ENCODE peak calls at places on chromosomes 2 and 18, in five cellular contexts. One of them, this sample, is unnamed.

GRCh38 chr2:226652388-226652787 is 147.2 kb downstream of the IRS1 start:
- DNase-seq in amygdala: no peak
- DNase-seq in stimulated activated CD8-positive, alpha-beta memory T cell treated with anti-CD3 and anti-CD28 coated beads, Interleukin-7, amount 100 ng/mL, for 24 hours: no peak
- DNase-seq in psoas muscle: no peak
- DNase-seq in HL-60: no peak
- DNase-seq in this sample: peak; percentile 72

GRCh38 chr2:215365184-215365658 is 53.4 kb downstream of the ATIC start:
- DNase-seq in amygdala: no peak
- DNase-seq in stimulated activated CD8-positive, alpha-beta memory T cell treated with anti-CD3 and anti-CD28 coated beads, Interleukin-7, amount 100 ng/mL, for 24 hours: no peak
- DNase-seq in psoas muscle: no peak
- DNase-seq in HL-60: no peak
- DNase-seq in this sample: peak; percentile 3

GRCh38 chr18:22551536-22552151 is 133.9 kb upstream of the CTAGE1 start:
- DNase-seq in amygdala: no peak
- DNase-seq in stimulated activated CD8-positive, alpha-beta memory T cell treated with anti-CD3 and anti-CD28 coated beads, Interleukin-7, amount 100 ng/mL, for 24 hours: no peak
- DNase-seq in psoas muscle: no peak
- DNase-seq in HL-60: no peak
- DNase-seq in this sample: peak; percentile 53

GRCh38 chr2:27724905-27725693 is 46.4 kb upstream of the MRPL33 start:
- DNase-seq in amygdala: no peak
- DNase-seq in stimulated activated CD8-positive, alpha-beta memory T cell treated with anti-CD3 and anti-CD28 coated beads, Interleukin-7, amount 100 ng/mL, for 24 hours: no peak
- DNase-seq in psoas muscle: no peak
- DNase-seq in HL-60: no peak
- DNase-seq in this sample: peak; percentile 74

GRCh38 chr18:10291568-10291981 is 162.9 kb upstream of the APCDD1 start:
- DNase-seq in amygdala: no peak
- DNase-seq in stimulated activated CD8-positive, alpha-beta memory T cell treated with anti-CD3 and anti-CD28 coated beads, Interleukin-7, amount 100 ng/mL, for 24 hours: no peak
- DNase-seq in psoas muscle: no peak
- DNase-seq in HL-60: no peak
- DNase-seq in this sample: no peak

GRCh38 chr2:218679119-218679518 is 7.2 kb downstream of the STK36 start:
- DNase-seq in amygdala: no peak
- DNase-seq in stimulated activated CD8-positive, alpha-beta memory T cell treated with anti-CD3 and anti-CD28 coated beads, Interleukin-7, amount 100 ng/mL, for 24 hours: no peak
- DNase-seq in psoas muscle: no peak
- DNase-seq in HL-60: peak; percentile 61
- DNase-seq in this sample: no peak

GRCh38 chr2:38201784-38202183 is 125.8 kb upstream of the CYP1B1 start:
- DNase-seq in amygdala: no peak
- DNase-seq in stimulated activated CD8-positive, alpha-beta memory T cell treated with anti-CD3 and anti-CD28 coated beads, Interleukin-7, amount 100 ng/mL, for 24 hours: no peak
- DNase-seq in psoas muscle: no peak
- DNase-seq in HL-60: no peak
- DNase-seq in this sample: no peak

GRCh38 chr2:20594048-20594750 is 56.7 kb downstream of the HS1BP3 start:
- DNase-seq in amygdala: no peak
- DNase-seq in stimulated activated CD8-positive, alpha-beta memory T cell treated with anti-CD3 and anti-CD28 coated beads, Interleukin-7, amount 100 ng/mL, for 24 hours: no peak
- DNase-seq in psoas muscle: no peak
- DNase-seq in HL-60: no peak
- DNase-seq in this sample: no peak

GRCh38 chr2:147382322-147382948 is 462.4 kb upstream of the ACVR2A start:
- DNase-seq in amygdala: no peak
- DNase-seq in stimulated activated CD8-positive, alpha-beta memory T cell treated with anti-CD3 and anti-CD28 coated beads, Interleukin-7, amount 100 ng/mL, for 24 hours: no peak
- DNase-seq in psoas muscle: peak; percentile 14
- DNase-seq in HL-60: no peak
- DNase-seq in this sample: no peak

GRCh38 chr2:170771049-170771937 is 1.1 kb downstream of the ERICH2 start:
- DNase-seq in amygdala: no peak
- DNase-seq in stimulated activated CD8-positive, alpha-beta memory T cell treated with anti-CD3 and anti-CD28 coated beads, Interleukin-7, amount 100 ng/mL, for 24 hours: no peak
- DNase-seq in psoas muscle: no peak
- DNase-seq in HL-60: no peak
- DNase-seq in this sample: peak; percentile 41

GRCh38 chr2:85475801-85476610 is 57.5 kb downstream of the SH2D6 start:
- DNase-seq in amygdala: no peak
- DNase-seq in stimulated activated CD8-positive, alpha-beta memory T cell treated with anti-CD3 and anti-CD28 coated beads, Interleukin-7, amount 100 ng/mL, for 24 hours: no peak
- DNase-seq in psoas muscle: no peak
- DNase-seq in HL-60: no peak
- DNase-seq in this sample: no peak

GRCh38 chr2:195561205-195562032 is 95.6 kb upstream of the SLC39A10 start:
- DNase-seq in amygdala: no peak
- DNase-seq in stimulated activated CD8-positive, alpha-beta memory T cell treated with anti-CD3 and anti-CD28 coated beads, Interleukin-7, amount 100 ng/mL, for 24 hours: no peak
- DNase-seq in psoas muscle: no peak
- DNase-seq in HL-60: no peak
- DNase-seq in this sample: peak; percentile 87

GRCh38 chr18:79940814-79941472 is 10.5 kb downstream of the SLC66A2 start:
- DNase-seq in amygdala: no peak
- DNase-seq in stimulated activated CD8-positive, alpha-beta memory T cell treated with anti-CD3 and anti-CD28 coated beads, Interleukin-7, amount 100 ng/mL, for 24 hours: no peak
- DNase-seq in psoas muscle: no peak
- DNase-seq in HL-60: no peak
- DNase-seq in this sample: no peak

GRCh38 chr18:45920367-45920766 is 46.8 kb downstream of the EPG5 start:
- DNase-seq in amygdala: no peak
- DNase-seq in stimulated activated CD8-positive, alpha-beta memory T cell treated with anti-CD3 and anti-CD28 coated beads, Interleukin-7, amount 100 ng/mL, for 24 hours: no peak
- DNase-seq in psoas muscle: peak; percentile 82
- DNase-seq in HL-60: peak; percentile 19
- DNase-seq in this sample: peak; percentile 36

GRCh38 chr2:122525341-122525740 is 769.9 kb downstream of the TSN start:
- DNase-seq in amygdala: no peak
- DNase-seq in stimulated activated CD8-positive, alpha-beta memory T cell treated with anti-CD3 and anti-CD28 coated beads, Interleukin-7, amount 100 ng/mL, for 24 hours: no peak
- DNase-seq in psoas muscle: no peak
- DNase-seq in HL-60: no peak
- DNase-seq in this sample: no peak

GRCh38 chr2:58893645-58894336 is 652.7 kb upstream of the FANCL start:
- DNase-seq in amygdala: no peak
- DNase-seq in stimulated activated CD8-positive, alpha-beta memory T cell treated with anti-CD3 and anti-CD28 coated beads, Interleukin-7, amount 100 ng/mL, for 24 hours: no peak
- DNase-seq in psoas muscle: no peak
- DNase-seq in HL-60: no peak
- DNase-seq in this sample: no peak

GRCh38 chr2:196718796-196719564 is 79.5 kb downstream of the CCDC150 start:
- DNase-seq in amygdala: no peak
- DNase-seq in stimulated activated CD8-positive, alpha-beta memory T cell treated with anti-CD3 and anti-CD28 coated beads, Interleukin-7, amount 100 ng/mL, for 24 hours: no peak
- DNase-seq in psoas muscle: peak; percentile 29
- DNase-seq in HL-60: peak; percentile 50
- DNase-seq in this sample: peak; percentile 86

GRCh38 chr18:3269241-3269640 is 7.3 kb downstream of the MYL12B start:
- DNase-seq in amygdala: no peak
- DNase-seq in stimulated activated CD8-positive, alpha-beta memory T cell treated with anti-CD3 and anti-CD28 coated beads, Interleukin-7, amount 100 ng/mL, for 24 hours: no peak
- DNase-seq in psoas muscle: no peak
- DNase-seq in HL-60: no peak
- DNase-seq in this sample: no peak

GRCh38 chr18:54260376-54261072 is 8.8 kb upstream of the POLI start:
- DNase-seq in amygdala: no peak
- DNase-seq in stimulated activated CD8-positive, alpha-beta memory T cell treated with anti-CD3 and anti-CD28 coated beads, Interleukin-7, amount 100 ng/mL, for 24 hours: no peak
- DNase-seq in psoas muscle: no peak
- DNase-seq in HL-60: peak; percentile 84
- DNase-seq in this sample: no peak

GRCh38 chr2:234241656-234242445 is 191.3 kb downstream of the SPP2 start:
- DNase-seq in amygdala: no peak
- DNase-seq in stimulated activated CD8-positive, alpha-beta memory T cell treated with anti-CD3 and anti-CD28 coated beads, Interleukin-7, amount 100 ng/mL, for 24 hours: no peak
- DNase-seq in psoas muscle: no peak
- DNase-seq in HL-60: no peak
- DNase-seq in this sample: peak; percentile 82

GRCh38 chr18:46772396-46772795 is 15.5 kb upstream of the ST8SIA5 start:
- DNase-seq in amygdala: no peak
- DNase-seq in stimulated activated CD8-positive, alpha-beta memory T cell treated with anti-CD3 and anti-CD28 coated beads, Interleukin-7, amount 100 ng/mL, for 24 hours: no peak
- DNase-seq in psoas muscle: no peak
- DNase-seq in HL-60: peak; percentile 36
- DNase-seq in this sample: no peak

GRCh38 chr2:105734762-105735538 is 9.8 kb upstream of the NCK2 start:
- DNase-seq in amygdala: no peak
- DNase-seq in stimulated activated CD8-positive, alpha-beta memory T cell treated with anti-CD3 and anti-CD28 coated beads, Interleukin-7, amount 100 ng/mL, for 24 hours: no peak
- DNase-seq in psoas muscle: no peak
- DNase-seq in HL-60: no peak
- DNase-seq in this sample: peak; percentile 12

GRCh38 chr2:46481541-46482193 is 2.3 kb downstream of the TMEM247 start:
- DNase-seq in amygdala: no peak
- DNase-seq in stimulated activated CD8-positive, alpha-beta memory T cell treated with anti-CD3 and anti-CD28 coated beads, Interleukin-7, amount 100 ng/mL, for 24 hours: no peak
- DNase-seq in psoas muscle: no peak
- DNase-seq in HL-60: no peak
- DNase-seq in this sample: peak; percentile 55

GRCh38 chr18:11108956-11109355 is 40.4 kb downstream of the PIEZO2 start:
- DNase-seq in amygdala: no peak
- DNase-seq in stimulated activated CD8-positive, alpha-beta memory T cell treated with anti-CD3 and anti-CD28 coated beads, Interleukin-7, amount 100 ng/mL, for 24 hours: no peak
- DNase-seq in psoas muscle: no peak
- DNase-seq in HL-60: no peak
- DNase-seq in this sample: no peak

GRCh38 chr2:178315488-178315948 is 121.2 kb downstream of the OSBPL6 start:
- DNase-seq in amygdala: no peak
- DNase-seq in stimulated activated CD8-positive, alpha-beta memory T cell treated with anti-CD3 and anti-CD28 coated beads, Interleukin-7, amount 100 ng/mL, for 24 hours: no peak
- DNase-seq in psoas muscle: no peak
- DNase-seq in HL-60: no peak
- DNase-seq in this sample: no peak

GRCh38 chr2:10903861-10904210 is 7.9 kb upstream of the KCNF1 start:
- DNase-seq in amygdala: no peak
- DNase-seq in stimulated activated CD8-positive, alpha-beta memory T cell treated with anti-CD3 and anti-CD28 coated beads, Interleukin-7, amount 100 ng/mL, for 24 hours: no peak
- DNase-seq in psoas muscle: no peak
- DNase-seq in HL-60: no peak
- DNase-seq in this sample: peak; percentile 75

GRCh38 chr2:227323818-227324217 is 1.2 kb upstream of the MFF start:
- DNase-seq in amygdala: no peak
- DNase-seq in stimulated activated CD8-positive, alpha-beta memory T cell treated with anti-CD3 and anti-CD28 coated beads, Interleukin-7, amount 100 ng/mL, for 24 hours: no peak
- DNase-seq in psoas muscle: no peak
- DNase-seq in HL-60: no peak
- DNase-seq in this sample: no peak

GRCh38 chr2:124913873-124914272 is 888.8 kb downstream of the CNTNAP5 start:
- DNase-seq in amygdala: no peak
- DNase-seq in stimulated activated CD8-positive, alpha-beta memory T cell treated with anti-CD3 and anti-CD28 coated beads, Interleukin-7, amount 100 ng/mL, for 24 hours: no peak
- DNase-seq in psoas muscle: no peak
- DNase-seq in HL-60: no peak
- DNase-seq in this sample: no peak

GRCh38 chr2:180690611-180691010 is 289.8 kb upstream of the UBE2E3 start:
- DNase-seq in amygdala: no peak
- DNase-seq in stimulated activated CD8-positive, alpha-beta memory T cell treated with anti-CD3 and anti-CD28 coated beads, Interleukin-7, amount 100 ng/mL, for 24 hours: no peak
- DNase-seq in psoas muscle: no peak
- DNase-seq in HL-60: no peak
- DNase-seq in this sample: peak; percentile 35

GRCh38 chr2:45941758-45942738 is 290.6 kb downstream of the PRKCE start:
- DNase-seq in amygdala: no peak
- DNase-seq in stimulated activated CD8-positive, alpha-beta memory T cell treated with anti-CD3 and anti-CD28 coated beads, Interleukin-7, amount 100 ng/mL, for 24 hours: no peak
- DNase-seq in psoas muscle: no peak
- DNase-seq in HL-60: no peak
- DNase-seq in this sample: peak; percentile 30

GRCh38 chr2:207288628-207289027 is 122.9 kb upstream of the KLF7 start:
- DNase-seq in amygdala: no peak
- DNase-seq in stimulated activated CD8-positive, alpha-beta memory T cell treated with anti-CD3 and anti-CD28 coated beads, Interleukin-7, amount 100 ng/mL, for 24 hours: no peak
- DNase-seq in psoas muscle: no peak
- DNase-seq in HL-60: no peak
- DNase-seq in this sample: no peak

GRCh38 chr2:96143848-96144480 is 1.3 kb downstream of the DUSP2 start:
- DNase-seq in amygdala: no peak
- DNase-seq in stimulated activated CD8-positive, alpha-beta memory T cell treated with anti-CD3 and anti-CD28 coated beads, Interleukin-7, amount 100 ng/mL, for 24 hours: no peak
- DNase-seq in psoas muscle: no peak
- DNase-seq in HL-60: peak; percentile 49
- DNase-seq in this sample: no peak

GRCh38 chr18:79950440-79951341 is 762 bp downstream of the SLC66A2 start:
- DNase-seq in amygdala: no peak
- DNase-seq in stimulated activated CD8-positive, alpha-beta memory T cell treated with anti-CD3 and anti-CD28 coated beads, Interleukin-7, amount 100 ng/mL, for 24 hours: no peak
- DNase-seq in psoas muscle: peak; percentile 47
- DNase-seq in HL-60: peak; percentile 52
- DNase-seq in this sample: peak; percentile 74

GRCh38 chr18:23450022-23450421 is 3.1 kb upstream of the RIOK3 start:
- DNase-seq in amygdala: no peak
- DNase-seq in stimulated activated CD8-positive, alpha-beta memory T cell treated with anti-CD3 and anti-CD28 coated beads, Interleukin-7, amount 100 ng/mL, for 24 hours: no peak
- DNase-seq in psoas muscle: no peak
- DNase-seq in HL-60: peak; percentile 23
- DNase-seq in this sample: no peak

GRCh38 chr2:223044092-223044836 is 7.7 kb upstream of the KCNE4 start:
- DNase-seq in amygdala: no peak
- DNase-seq in stimulated activated CD8-positive, alpha-beta memory T cell treated with anti-CD3 and anti-CD28 coated beads, Interleukin-7, amount 100 ng/mL, for 24 hours: no peak
- DNase-seq in psoas muscle: no peak
- DNase-seq in HL-60: no peak
- DNase-seq in this sample: no peak

This sample was measured in adipocyte.